ENCODE peak calls at places on chromosomes 6 and 20, in seven cellular contexts. One of them, this sample, is unnamed.

GRCh38 chr6:8918196-8918595 is 482.9 kb upstream of the SLC35B3 start:
- DNase-seq in foreskin fibroblast: no peak
- DNase-seq in sigmoid colon: no peak
- DNase-seq in bronchial epithelial cell: no peak
- DNase-seq in Peyer's patch: no peak
- DNase-seq in uterus: no peak
- DNase-seq in cardiac muscle cell: no peak
- DNase-seq in this sample: no peak

GRCh38 chr6:134822920-134823430 is 126.9 kb downstream of the ALDH8A1 start:
- DNase-seq in uterus: peak; percentile 17
- DNase-seq in bronchial epithelial cell: peak; percentile 79
- DNase-seq in sigmoid colon: no peak
- DNase-seq in foreskin fibroblast: peak; percentile 92
- DNase-seq in Peyer's patch: no peak
- DNase-seq in cardiac muscle cell: peak; percentile 93
- DNase-seq in this sample: no peak

GRCh38 chr20:20520776-20521175 is 152.9 kb downstream of the INSM1 start:
- DNase-seq in bronchial epithelial cell: peak; percentile 96
- DNase-seq in uterus: no peak
- DNase-seq in sigmoid colon: no peak
- DNase-seq in cardiac muscle cell: peak; percentile 6
- DNase-seq in Peyer's patch: no peak
- DNase-seq in foreskin fibroblast: peak; percentile 70
- DNase-seq in this sample: no peak

GRCh38 chr6:89311853-89312531 is 3.1 kb downstream of the GABRR2 start:
- DNase-seq in bronchial epithelial cell: peak; percentile 21
- DNase-seq in cardiac muscle cell: peak; percentile 81
- DNase-seq in uterus: peak; percentile 54
- DNase-seq in Peyer's patch: no peak
- DNase-seq in foreskin fibroblast: peak; percentile 83
- DNase-seq in sigmoid colon: peak; percentile 86
- DNase-seq in this sample: no peak

GRCh38 chr6:22610127-22610526 is 40.8 kb downstream of the HDGFL1 start:
- DNase-seq in uterus: no peak
- DNase-seq in bronchial epithelial cell: no peak
- DNase-seq in Peyer's patch: no peak
- DNase-seq in cardiac muscle cell: no peak
- DNase-seq in foreskin fibroblast: no peak
- DNase-seq in sigmoid colon: no peak
- DNase-seq in this sample: no peak

GRCh38 chr20:50728981-50729874 is 2.2 kb upstream of the PARD6B start:
- DNase-seq in cardiac muscle cell: no peak
- DNase-seq in uterus: no peak
- DNase-seq in foreskin fibroblast: no peak
- DNase-seq in bronchial epithelial cell: peak; percentile 95
- DNase-seq in sigmoid colon: no peak
- DNase-seq in Peyer's patch: peak; percentile 86
- DNase-seq in this sample: no peak

GRCh38 chr6:15313367-15313766 is 67.5 kb downstream of the JARID2 start:
- DNase-seq in cardiac muscle cell: no peak
- DNase-seq in sigmoid colon: no peak
- DNase-seq in Peyer's patch: no peak
- DNase-seq in bronchial epithelial cell: no peak
- DNase-seq in foreskin fibroblast: no peak
- DNase-seq in uterus: no peak
- DNase-seq in this sample: no peak

GRCh38 chr6:143673638-143674037 is 4.1 kb upstream of the PHACTR2 start:
- DNase-seq in Peyer's patch: no peak
- DNase-seq in uterus: peak; percentile 40
- DNase-seq in bronchial epithelial cell: peak; percentile 96
- DNase-seq in sigmoid colon: no peak
- DNase-seq in cardiac muscle cell: peak; percentile 55
- DNase-seq in foreskin fibroblast: peak; percentile 76
- DNase-seq in this sample: no peak

GRCh38 chr6:39114395-39114706 is 635 bp downstream of the SAYSD1 start:
- DNase-seq in foreskin fibroblast: no peak
- DNase-seq in uterus: no peak
- DNase-seq in sigmoid colon: no peak
- DNase-seq in bronchial epithelial cell: no peak
- DNase-seq in cardiac muscle cell: no peak
- DNase-seq in Peyer's patch: no peak
- DNase-seq in this sample: no peak

GRCh38 chr6:39118921-39119320 is 3.9 kb upstream of the SAYSD1 start:
- DNase-seq in foreskin fibroblast: no peak
- DNase-seq in uterus: no peak
- DNase-seq in Peyer's patch: no peak
- DNase-seq in sigmoid colon: no peak
- DNase-seq in bronchial epithelial cell: no peak
- DNase-seq in cardiac muscle cell: no peak
- DNase-seq in this sample: no peak

GRCh38 chr6:39111280-39111679 is 3.7 kb downstream of the SAYSD1 start:
- DNase-seq in sigmoid colon: no peak
- DNase-seq in foreskin fibroblast: no peak
- DNase-seq in bronchial epithelial cell: no peak
- DNase-seq in cardiac muscle cell: no peak
- DNase-seq in uterus: no peak
- DNase-seq in Peyer's patch: no peak
- DNase-seq in this sample: no peak

GRCh38 chr6:39114707-39115599 is at the start of gene SAYSD1:
- DNase-seq in uterus: peak; percentile 90
- DNase-seq in bronchial epithelial cell: peak; percentile 81
- DNase-seq in sigmoid colon: peak; percentile 96
- DNase-seq in Peyer's patch: peak; percentile 97
- DNase-seq in foreskin fibroblast: peak; percentile 97
- DNase-seq in cardiac muscle cell: peak; percentile 97
- DNase-seq in this sample: peak; percentile 31

GRCh38 chr6:39113788-39114187 is 1.2 kb downstream of the SAYSD1 start:
- DNase-seq in bronchial epithelial cell: no peak
- DNase-seq in cardiac muscle cell: no peak
- DNase-seq in uterus: no peak
- DNase-seq in Peyer's patch: no peak
- DNase-seq in sigmoid colon: no peak
- DNase-seq in foreskin fibroblast: no peak
- DNase-seq in this sample: no peak
- H3K4me3 ChIP-seq in bronchial epithelial cell: no peak overlapping the region
- H3K4me3 ChIP-seq in cardiac muscle cell: peak overlapping the region; percentile 55
- H3K4me3 ChIP-seq in uterus: no peak overlapping the region
- H3K4me3 ChIP-seq in Peyer's patch: peak overlapping the region; percentile 73
- H3K4me3 ChIP-seq in sigmoid colon: peak overlapping the region; percentile 59
- H3K4me3 ChIP-seq in foreskin fibroblast: peak overlapping the region; percentile 82
- H3K4me3 ChIP-seq in this sample: no peak overlapping the region

GRCh38 chr6:36731622-36732310 is 34.1 kb downstream of the RAB44 start:
- DNase-seq in uterus: no peak
- DNase-seq in Peyer's patch: no peak
- DNase-seq in bronchial epithelial cell: no peak
- DNase-seq in sigmoid colon: peak; percentile 27
- DNase-seq in foreskin fibroblast: no peak
- DNase-seq in cardiac muscle cell: no peak
- DNase-seq in this sample: no peak
- TF ChIP-seq CTCF in uterus: no peak
- TF ChIP-seq CTCF in Peyer's patch: no peak
- TF ChIP-seq CTCF in bronchial epithelial cell: no peak
- TF ChIP-seq CTCF in sigmoid colon: no peak
- TF ChIP-seq CTCF in foreskin fibroblast: no peak
- TF ChIP-seq CTCF in cardiac muscle cell: no peak
- TF ChIP-seq CTCF in this sample: no peak

GRCh38 chr20:36644713-36645109 is 1.3 kb downstream of the SLA2 start:
- DNase-seq in Peyer's patch: no peak
- DNase-seq in sigmoid colon: no peak
- DNase-seq in cardiac muscle cell: no peak
- DNase-seq in foreskin fibroblast: no peak
- DNase-seq in bronchial epithelial cell: no peak
- DNase-seq in uterus: no peak
- DNase-seq in this sample: no peak

GRCh38 chr20:36645353-36645752 is 643 bp downstream of the SLA2 start:
- DNase-seq in uterus: no peak
- DNase-seq in Peyer's patch: no peak
- DNase-seq in sigmoid colon: no peak
- DNase-seq in bronchial epithelial cell: no peak
- DNase-seq in cardiac muscle cell: no peak
- DNase-seq in foreskin fibroblast: no peak
- DNase-seq in this sample: no peak

GRCh38 chr20:36647194-36648121 is 1.5 kb upstream of the SLA2 start:
- DNase-seq in bronchial epithelial cell: no peak
- DNase-seq in sigmoid colon: no peak
- DNase-seq in cardiac muscle cell: no peak
- DNase-seq in foreskin fibroblast: no peak
- DNase-seq in uterus: no peak
- DNase-seq in Peyer's patch: no peak
- DNase-seq in this sample: no peak

GRCh38 chr20:36646678-36647077 is 682 bp upstream of the SLA2 start:
- DNase-seq in cardiac muscle cell: no peak
- DNase-seq in foreskin fibroblast: no peak
- DNase-seq in sigmoid colon: no peak
- DNase-seq in bronchial epithelial cell: peak; percentile 63
- DNase-seq in uterus: no peak
- DNase-seq in Peyer's patch: no peak
- DNase-seq in this sample: no peak

GRCh38 chr20:36645998-36646397 is at the start of gene SLA2:
- DNase-seq in cardiac muscle cell: no peak
- DNase-seq in foreskin fibroblast: no peak
- DNase-seq in bronchial epithelial cell: no peak
- DNase-seq in sigmoid colon: no peak
- DNase-seq in Peyer's patch: peak; percentile 88
- DNase-seq in uterus: no peak
- DNase-seq in this sample: no peak
- H3K4me3 ChIP-seq in cardiac muscle cell: no peak within 1 kb of the TSS
- H3K4me3 ChIP-seq in foreskin fibroblast: no peak within 1 kb of the TSS
- H3K4me3 ChIP-seq in bronchial epithelial cell: no peak within 1 kb of the TSS
- H3K4me3 ChIP-seq in sigmoid colon: no peak within 1 kb of the TSS
- H3K4me3 ChIP-seq in Peyer's patch: peak within 1 kb of the TSS; percentile 22
- H3K4me3 ChIP-seq in uterus: no peak within 1 kb of the TSS
- H3K4me3 ChIP-seq in this sample: no peak within 1 kb of the TSS

GRCh38 chr6:124941259-124941658 is 21.0 kb upstream of the RNF217 start:
- DNase-seq in sigmoid colon: no peak
- DNase-seq in foreskin fibroblast: no peak
- DNase-seq in Peyer's patch: no peak
- DNase-seq in bronchial epithelial cell: no peak
- DNase-seq in uterus: no peak
- DNase-seq in cardiac muscle cell: no peak
- DNase-seq in this sample: no peak
- TF ChIP-seq CTCF in sigmoid colon: no peak
- TF ChIP-seq CTCF in foreskin fibroblast: no peak
- TF ChIP-seq CTCF in Peyer's patch: no peak
- TF ChIP-seq CTCF in bronchial epithelial cell: no peak
- TF ChIP-seq CTCF in uterus: no peak
- TF ChIP-seq CTCF in cardiac muscle cell: no peak
- TF ChIP-seq CTCF in this sample: no peak

GRCh38 chr20:53579581-53580375 is 13.9 kb downstream of the ZNF217 start:
- DNase-seq in cardiac muscle cell: peak; percentile 88
- DNase-seq in sigmoid colon: no peak
- DNase-seq in foreskin fibroblast: peak; percentile 81
- DNase-seq in Peyer's patch: peak; percentile 56
- DNase-seq in uterus: peak; percentile 33
- DNase-seq in bronchial epithelial cell: peak; percentile 87
- DNase-seq in this sample: no peak
- H3K4me3 ChIP-seq in cardiac muscle cell: no peak overlapping the region
- H3K4me3 ChIP-seq in sigmoid colon: no peak overlapping the region
- H3K4me3 ChIP-seq in foreskin fibroblast: peak overlapping the region; percentile 2
- H3K4me3 ChIP-seq in Peyer's patch: peak overlapping the region; percentile 13
- H3K4me3 ChIP-seq in uterus: no peak overlapping the region
- H3K4me3 ChIP-seq in bronchial epithelial cell: no peak overlapping the region
- H3K4me3 ChIP-seq in this sample: no peak overlapping the region